ENCODE peak calls at places on chromosomes 16 and 17, in eight cellular contexts. T is GM12891, J is prostate gland, A is IMR-90, S is breast epithelium, V is HCT116, U is A549, O is tibial nerve. K is an unnamed sample.

GRCh38 chr16:56848056-56848936 is 16.7 kb upstream of the SLC12A3 start:
- DNase-seq in V (no peak), S (no peak), A (peak), T (no peak), U (no peak), O (no peak), J (no peak), K (peak)

GRCh38 chr17:1179635-1180433 is at the start of gene ABR:
- DNase-seq in T (peak), V (no peak), U (peak), J (peak), O (no peak), A (peak), S (no peak), K (peak)

GRCh38 chr16:73418746-73419145 is 370.8 kb upstream of the ZFHX3 start:
- DNase-seq in U (no peak), A (peak), T (no peak), O (no peak), J (no peak), S (no peak), V (no peak), K (no peak)

GRCh38 chr16:81785138-81785924 is 6.2 kb downstream of the PLCG2 start:
- DNase-seq in J (no peak), S (no peak), V (no peak), T (no peak), A (no peak), O (no peak), U (no peak), K (no peak)

GRCh38 chr16:27189335-27189972 is 13.9 kb upstream of the KDM8 start:
- DNase-seq in S (no peak), U (no peak), V (no peak), O (no peak), A (no peak), T (no peak), J (no peak), K (no peak)

GRCh38 chr17:37553357-37553966 is 55.8 kb downstream of the SYNRG start:
- DNase-seq in J (no peak), S (no peak), U (no peak), O (no peak), V (no peak), T (no peak), A (no peak), K (no peak)

GRCh38 chr17:73785466-73785865 is 141.2 kb upstream of the SDK2 start:
- DNase-seq in O (no peak), V (no peak), S (no peak), T (no peak), U (no peak), J (no peak), A (no peak), K (no peak)

GRCh38 chr17:4771519-4772234 is at the start of gene TM4SF5:
- DNase-seq in V (no peak), O (no peak), A (no peak), U (no peak), S (no peak), T (no peak), J (no peak), K (peak)

GRCh38 chr17:80501739-80502577 is 25.6 kb upstream of the NPTX1 start:
- DNase-seq in O (no peak), V (no peak), T (no peak), A (peak), J (no peak), U (peak), S (peak), K (peak)

GRCh38 chr16:9092963-9093477 is 1.6 kb downstream of the HAPSTR1 start:
- DNase-seq in A (no peak), T (no peak), J (peak), S (no peak), V (no peak), O (peak), U (no peak), K (no peak)

GRCh38 chr16:2715519-2715918 is 4.5 kb downstream of the PRSS27 start:
- DNase-seq in O (peak), J (peak), A (peak), S (no peak), U (no peak), V (no peak), T (peak), K (no peak)
- TF ChIP-seq POLR2A in O (no peak), J (no peak), A (no peak), S (no peak), U (no peak), V (no peak), T (no peak), K (no peak)

DNA sequence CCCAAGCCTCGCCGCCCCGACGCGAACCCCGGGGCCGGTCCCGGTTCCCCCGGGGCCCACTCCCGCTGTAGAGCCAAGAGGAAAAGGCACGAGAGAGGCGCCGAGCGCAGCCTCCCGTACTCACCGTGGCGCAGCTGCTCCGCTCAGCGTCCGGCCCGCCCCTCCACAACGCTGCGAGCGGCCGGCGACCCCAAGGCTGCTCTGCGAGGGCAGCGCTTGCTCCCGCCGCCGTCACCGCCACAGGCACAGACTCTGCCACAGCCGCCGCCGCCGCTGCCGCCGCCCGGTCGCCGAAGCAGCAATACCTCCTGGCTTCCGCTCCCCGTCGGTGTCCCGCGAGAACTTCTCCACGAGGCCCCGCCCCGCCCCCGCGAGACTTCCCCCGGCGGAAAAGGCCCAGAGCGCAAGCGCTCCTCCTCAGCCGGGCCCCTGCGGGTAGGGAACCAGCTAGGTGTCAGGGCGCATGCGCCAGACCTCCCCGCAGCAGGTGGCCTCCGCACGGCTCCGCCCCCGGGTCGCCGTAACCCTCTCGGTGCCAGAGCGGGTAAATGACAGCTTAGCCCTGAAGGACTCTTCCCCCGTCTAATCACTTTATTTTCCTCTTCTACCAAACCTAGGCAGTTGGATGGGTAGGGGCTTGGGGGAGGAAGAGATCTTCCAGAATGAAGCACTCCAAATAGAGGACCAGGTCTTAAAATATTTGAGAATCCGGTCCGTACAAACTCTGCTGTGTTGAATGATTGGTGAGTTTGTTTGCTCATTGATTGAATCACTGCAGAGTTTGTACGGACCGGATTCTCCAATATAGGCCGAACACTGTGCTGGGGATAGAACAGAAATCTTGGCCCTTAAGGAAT is at the start of gene GRB2:
- DNase-seq in J (peak), U (peak), V (peak), S (peak), O (peak), T (peak), A (peak), K (peak)
- TF ChIP-seq POLR2A in J (peak), U (peak), V (peak), S (no peak), O (no peak), T (peak), A (peak), K (peak)

DNA sequence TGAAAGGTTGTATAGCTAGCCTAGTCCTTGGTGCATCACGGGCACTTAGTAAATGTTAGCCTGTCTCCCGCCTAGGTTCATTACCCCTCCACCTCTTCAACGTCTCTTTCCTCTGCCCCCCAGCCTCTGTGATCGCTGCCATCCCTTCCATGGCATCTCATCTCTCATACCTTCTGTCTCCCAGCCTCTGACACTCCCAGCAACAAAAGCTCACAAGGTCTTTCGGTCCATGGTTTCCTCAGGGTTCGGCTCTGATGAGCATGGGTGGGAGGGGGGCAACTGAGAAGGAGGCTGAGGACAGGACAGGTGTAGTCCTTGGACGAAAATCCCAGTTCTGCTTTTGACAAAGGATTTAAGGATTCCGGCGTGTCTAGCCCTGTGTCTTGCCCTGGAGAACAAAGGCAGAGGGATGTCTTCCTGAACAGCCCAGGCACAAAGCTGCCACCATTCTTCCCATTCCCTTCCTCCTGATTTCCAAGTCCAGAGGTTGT is 16.7 kb downstream of the CCR7 start:
- DNase-seq in S (peak), A (no peak), U (no peak), J (no peak), O (no peak), T (no peak), V (no peak), K (no peak)
- TF ChIP-seq POLR2A in S (no peak), A (no peak), U (no peak), J (no peak), O (no peak), T (peak), V (no peak), K (no peak)

GRCh38 chr17:43170140-43170765 is 761 bp upstream of the NBR1 start:
- DNase-seq in V (peak), J (peak), T (peak), U (peak), A (peak), S (peak), O (peak), K (peak)
- TF ChIP-seq POLR2A in V (no peak), J (peak), T (no peak), U (no peak), A (peak), S (peak), O (peak), K (no peak)

DNA sequence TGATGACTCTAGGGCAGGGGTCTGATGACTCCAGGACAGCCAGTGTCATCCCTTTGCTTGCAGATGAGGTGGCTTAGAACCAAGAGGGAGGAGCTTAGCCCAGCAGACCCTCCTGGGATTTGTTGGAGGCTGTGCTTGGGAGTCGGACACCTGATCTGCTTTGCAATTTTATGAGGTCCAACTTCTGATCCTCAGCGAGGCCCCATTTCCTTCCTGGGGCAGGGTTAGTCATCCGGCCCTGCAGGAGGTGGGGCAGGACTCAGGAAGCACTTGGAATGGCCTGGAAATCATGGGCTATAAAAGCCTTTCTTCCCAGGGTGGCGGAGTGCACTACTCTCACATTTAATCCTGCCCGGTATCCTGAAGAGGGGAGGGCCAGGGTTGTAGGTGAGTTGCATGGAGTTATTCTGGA is 168.5 kb downstream of the MSI2 start:
- DNase-seq in V (peak), S (no peak), O (no peak), U (no peak), A (peak), T (no peak), J (no peak), K (peak)
- TF ChIP-seq POLR2A in V (no peak), S (no peak), O (no peak), U (no peak), A (no peak), T (no peak), J (no peak), K (no peak)

DNA sequence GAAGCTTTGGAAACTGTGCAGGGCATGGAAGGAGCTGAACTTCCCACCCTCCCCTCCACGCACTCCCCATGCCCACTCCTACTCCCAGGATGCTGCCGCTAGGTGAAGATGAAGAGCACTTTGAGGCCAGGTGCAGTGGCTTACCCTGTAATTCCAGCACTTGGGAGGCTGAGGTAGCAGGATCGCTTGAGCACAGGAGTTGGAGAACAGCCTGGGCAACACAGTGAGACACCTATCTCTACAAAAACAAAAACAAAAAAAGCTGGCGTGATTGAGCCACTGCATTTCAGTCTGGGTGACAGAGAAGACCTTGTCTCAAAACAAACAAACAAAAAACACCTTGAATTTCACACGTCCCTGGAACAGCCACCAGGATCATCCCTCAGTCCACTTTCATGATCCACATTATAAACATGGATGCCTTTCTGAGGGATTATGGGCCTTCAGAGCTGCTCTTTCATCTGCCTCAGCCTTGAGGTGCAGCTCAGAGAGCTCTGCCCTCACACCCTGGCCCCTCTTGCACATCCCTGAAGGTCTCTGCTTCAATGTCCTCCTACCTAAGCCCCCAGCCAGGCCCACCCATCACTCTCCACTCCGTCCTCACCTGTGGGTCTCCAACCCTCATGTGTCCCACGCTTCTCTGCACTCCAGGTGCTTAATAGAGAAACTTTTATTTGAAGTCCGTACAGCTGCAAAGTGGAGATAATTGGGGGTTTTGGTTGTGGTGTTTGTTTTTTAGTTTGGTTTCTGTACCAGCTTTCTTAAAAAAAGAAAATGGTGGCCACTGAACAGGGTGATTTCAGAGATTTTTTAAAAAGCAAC is 25.8 kb downstream of the PHB1 start:
- DNase-seq in V (no peak), U (no peak), S (no peak), A (peak), J (no peak), O (no peak), T (no peak), K (no peak)
- TF ChIP-seq POLR2A in V (no peak), U (no peak), S (no peak), A (no peak), J (no peak), O (no peak), T (no peak), K (no peak)